ENCODE peak calls at places on chromosomes 5 and 9, in nine cellular contexts. One of them, this sample, is unnamed.

GRCh38 chr5:128014578-128014977 is 69.0 kb upstream of the SLC12A2 start:
- DNase-seq in fibroblast of mammary gland: peak; percentile 8
- DNase-seq in ELF-1: no peak
- DNase-seq in fibroblast of villous mesenchyme: no peak
- DNase-seq in LHCN-M2: peak; percentile 47
- DNase-seq in OCI-LY7: no peak
- DNase-seq in right cardiac atrium: no peak
- DNase-seq in ACHN: no peak
- DNase-seq in stimulated activated naive B cell treated with anti-CD40 and anti-IgM and Interleukin-4, amounts not matched to agents 10 μg/mL and 1 μg/mL and 100 μg/mL, for 72 hours: no peak
- DNase-seq in this sample: no peak

GRCh38 chr9:129073404-129073803 is 7.5 kb upstream of the DOLPP1 start:
- DNase-seq in fibroblast of villous mesenchyme: no peak
- DNase-seq in stimulated activated naive B cell treated with anti-CD40 and anti-IgM and Interleukin-4, amounts not matched to agents 10 μg/mL and 1 μg/mL and 100 μg/mL, for 72 hours: no peak
- DNase-seq in right cardiac atrium: no peak
- DNase-seq in ACHN: no peak
- DNase-seq in LHCN-M2: no peak
- DNase-seq in ELF-1: no peak
- DNase-seq in fibroblast of mammary gland: no peak
- DNase-seq in OCI-LY7: no peak
- DNase-seq in this sample: no peak

GRCh38 chr9:3746296-3747275 is 220.8 kb upstream of the RFX3 start:
- DNase-seq in ELF-1: no peak
- DNase-seq in fibroblast of villous mesenchyme: peak; percentile 80
- DNase-seq in stimulated activated naive B cell treated with anti-CD40 and anti-IgM and Interleukin-4, amounts not matched to agents 10 μg/mL and 1 μg/mL and 100 μg/mL, for 72 hours: no peak
- DNase-seq in right cardiac atrium: no peak
- DNase-seq in fibroblast of mammary gland: peak; percentile 93
- DNase-seq in OCI-LY7: no peak
- DNase-seq in ACHN: peak; percentile 82
- DNase-seq in LHCN-M2: peak; percentile 98
- DNase-seq in this sample: no peak

GRCh38 chr5:93280518-93280917 is 300.5 kb downstream of the NR2F1-AS1 start:
- DNase-seq in stimulated activated naive B cell treated with anti-CD40 and anti-IgM and Interleukin-4, amounts not matched to agents 10 μg/mL and 1 μg/mL and 100 μg/mL, for 72 hours: no peak
- DNase-seq in fibroblast of villous mesenchyme: no peak
- DNase-seq in fibroblast of mammary gland: no peak
- DNase-seq in OCI-LY7: no peak
- DNase-seq in ACHN: no peak
- DNase-seq in ELF-1: no peak
- DNase-seq in LHCN-M2: no peak
- DNase-seq in right cardiac atrium: no peak
- DNase-seq in this sample: no peak

GRCh38 chr9:94560237-94560636 is 5.4 kb downstream of the PCAT7 start:
- DNase-seq in OCI-LY7: no peak
- DNase-seq in right cardiac atrium: no peak
- DNase-seq in fibroblast of mammary gland: no peak
- DNase-seq in stimulated activated naive B cell treated with anti-CD40 and anti-IgM and Interleukin-4, amounts not matched to agents 10 μg/mL and 1 μg/mL and 100 μg/mL, for 72 hours: no peak
- DNase-seq in LHCN-M2: no peak
- DNase-seq in ACHN: no peak
- DNase-seq in ELF-1: no peak
- DNase-seq in fibroblast of villous mesenchyme: no peak
- DNase-seq in this sample: no peak

GRCh38 chr5:55188656-55189380 is 15.8 kb upstream of the CDC20B start:
- DNase-seq in right cardiac atrium: no peak
- DNase-seq in LHCN-M2: no peak
- DNase-seq in ELF-1: no peak
- DNase-seq in stimulated activated naive B cell treated with anti-CD40 and anti-IgM and Interleukin-4, amounts not matched to agents 10 μg/mL and 1 μg/mL and 100 μg/mL, for 72 hours: no peak
- DNase-seq in OCI-LY7: no peak
- DNase-seq in fibroblast of villous mesenchyme: no peak
- DNase-seq in ACHN: no peak
- DNase-seq in fibroblast of mammary gland: no peak
- DNase-seq in this sample: no peak

GRCh38 chr5:165079389-165079788 is 1574.0 kb downstream of the MAT2B start:
- DNase-seq in OCI-LY7: no peak
- DNase-seq in ELF-1: no peak
- DNase-seq in fibroblast of mammary gland: no peak
- DNase-seq in stimulated activated naive B cell treated with anti-CD40 and anti-IgM and Interleukin-4, amounts not matched to agents 10 μg/mL and 1 μg/mL and 100 μg/mL, for 72 hours: no peak
- DNase-seq in fibroblast of villous mesenchyme: no peak
- DNase-seq in LHCN-M2: no peak
- DNase-seq in ACHN: no peak
- DNase-seq in right cardiac atrium: no peak
- DNase-seq in this sample: no peak

GRCh38 chr5:96745844-96746531 is 61.8 kb downstream of the ERAP1 start:
- DNase-seq in fibroblast of villous mesenchyme: peak; percentile 57
- DNase-seq in OCI-LY7: no peak
- DNase-seq in stimulated activated naive B cell treated with anti-CD40 and anti-IgM and Interleukin-4, amounts not matched to agents 10 μg/mL and 1 μg/mL and 100 μg/mL, for 72 hours: no peak
- DNase-seq in ACHN: no peak
- DNase-seq in right cardiac atrium: no peak
- DNase-seq in fibroblast of mammary gland: no peak
- DNase-seq in ELF-1: peak; percentile 14
- DNase-seq in LHCN-M2: no peak
- DNase-seq in this sample: no peak

GRCh38 chr9:109469646-109470358 is 28.3 kb downstream of the PTPN3 start:
- DNase-seq in right cardiac atrium: peak; percentile 72
- DNase-seq in stimulated activated naive B cell treated with anti-CD40 and anti-IgM and Interleukin-4, amounts not matched to agents 10 μg/mL and 1 μg/mL and 100 μg/mL, for 72 hours: peak; percentile 54
- DNase-seq in ACHN: peak; percentile 69
- DNase-seq in LHCN-M2: peak; percentile 55
- DNase-seq in OCI-LY7: peak; percentile 67
- DNase-seq in fibroblast of mammary gland: peak; percentile 82
- DNase-seq in fibroblast of villous mesenchyme: peak; percentile 73
- DNase-seq in ELF-1: peak; percentile 74
- DNase-seq in this sample: peak; percentile 18